ENCODE peak calls at places on chromosomes 11 and 22, in nine cellular contexts. One of them, this sample, is unnamed.

GRCh38 chr22:44697423-44698179 is 4.4 kb upstream of the PRR5 start:
- DNase-seq in glutamatergic neuron: peak; percentile 90
- DNase-seq in SW480: peak; percentile 67
- DNase-seq in H7: peak; percentile 96
- DNase-seq in HEK293T: peak; percentile 84
- DNase-seq in foreskin fibroblast: peak; percentile 88
- DNase-seq in AG10803: peak; percentile 74
- DNase-seq in GM23338: peak; percentile 92
- DNase-seq in left ventricle myocardium superior: peak; percentile 89
- DNase-seq in this sample: peak; percentile 76

GRCh38 chr11:128463386-128463829 is 124.0 kb downstream of the ETS1 start:
- DNase-seq in HEK293T: no peak
- DNase-seq in foreskin fibroblast: peak; percentile 83
- DNase-seq in H7: no peak
- DNase-seq in AG10803: peak; percentile 80
- DNase-seq in left ventricle myocardium superior: peak; percentile 44
- DNase-seq in glutamatergic neuron: no peak
- DNase-seq in GM23338: no peak
- DNase-seq in SW480: no peak
- DNase-seq in this sample: peak; percentile 76

GRCh38 chr11:25981998-25982397 is 349.9 kb upstream of the ANO3 start:
- DNase-seq in left ventricle myocardium superior: no peak
- DNase-seq in glutamatergic neuron: no peak
- DNase-seq in HEK293T: peak; percentile 30
- DNase-seq in SW480: peak; percentile 44
- DNase-seq in GM23338: peak; percentile 75
- DNase-seq in AG10803: peak; percentile 73
- DNase-seq in foreskin fibroblast: peak; percentile 88
- DNase-seq in H7: peak; percentile 2
- DNase-seq in this sample: peak; percentile 43

GRCh38 chr22:24505337-24505736 is 10.2 kb downstream of the UPB1 start:
- DNase-seq in H7: no peak
- DNase-seq in AG10803: no peak
- DNase-seq in glutamatergic neuron: no peak
- DNase-seq in SW480: no peak
- DNase-seq in left ventricle myocardium superior: no peak
- DNase-seq in GM23338: no peak
- DNase-seq in HEK293T: no peak
- DNase-seq in foreskin fibroblast: peak; percentile 34
- DNase-seq in this sample: no peak

GRCh38 chr22:38415561-38416321 is 39.3 kb downstream of the KCNJ4 start:
- DNase-seq in SW480: no peak
- DNase-seq in glutamatergic neuron: no peak
- DNase-seq in foreskin fibroblast: no peak
- DNase-seq in HEK293T: peak; percentile 70
- DNase-seq in GM23338: peak; percentile 69
- DNase-seq in H7: peak; percentile 89
- DNase-seq in left ventricle myocardium superior: peak; percentile 81
- DNase-seq in AG10803: no peak
- DNase-seq in this sample: no peak

GRCh38 chr11:20235164-20235563 is 74.9 kb upstream of the DBX1 start:
- DNase-seq in GM23338: no peak
- DNase-seq in H7: no peak
- DNase-seq in HEK293T: no peak
- DNase-seq in SW480: no peak
- DNase-seq in foreskin fibroblast: no peak
- DNase-seq in glutamatergic neuron: no peak
- DNase-seq in AG10803: no peak
- DNase-seq in left ventricle myocardium superior: no peak
- DNase-seq in this sample: no peak

GRCh38 chr11:1760351-1761109 is 3.2 kb downstream of the CTSD start:
- DNase-seq in glutamatergic neuron: peak; percentile 13
- DNase-seq in SW480: no peak
- DNase-seq in AG10803: peak; percentile 55
- DNase-seq in H7: peak; percentile 52
- DNase-seq in left ventricle myocardium superior: peak; percentile 94
- DNase-seq in HEK293T: no peak
- DNase-seq in GM23338: no peak
- DNase-seq in foreskin fibroblast: peak; percentile 82
- DNase-seq in this sample: peak; percentile 65

GRCh38 chr11:75402002-75402773 is 2.9 kb downstream of the RPS3 start:
- DNase-seq in glutamatergic neuron: no peak
- DNase-seq in HEK293T: no peak
- DNase-seq in foreskin fibroblast: no peak
- DNase-seq in SW480: no peak
- DNase-seq in left ventricle myocardium superior: no peak
- DNase-seq in H7: no peak
- DNase-seq in GM23338: no peak
- DNase-seq in AG10803: no peak
- DNase-seq in this sample: no peak

GRCh38 chr11:125995313-125995712 is 49.5 kb downstream of the VSIG10L2 start:
- DNase-seq in HEK293T: no peak
- DNase-seq in glutamatergic neuron: no peak
- DNase-seq in SW480: no peak
- DNase-seq in left ventricle myocardium superior: no peak
- DNase-seq in AG10803: no peak
- DNase-seq in foreskin fibroblast: no peak
- DNase-seq in H7: no peak
- DNase-seq in GM23338: no peak
- DNase-seq in this sample: no peak

GRCh38 chr11:58334708-58335107 is 24.2 kb downstream of the OR5B17 start:
- DNase-seq in AG10803: peak; percentile 76
- DNase-seq in glutamatergic neuron: no peak
- DNase-seq in HEK293T: no peak
- DNase-seq in GM23338: no peak
- DNase-seq in left ventricle myocardium superior: no peak
- DNase-seq in SW480: peak; percentile 66
- DNase-seq in foreskin fibroblast: peak; percentile 86
- DNase-seq in H7: no peak
- DNase-seq in this sample: peak; percentile 94

GRCh38 chr11:70836071-70836470 is 416.3 kb downstream of the SHANK2 start:
- DNase-seq in H7: no peak
- DNase-seq in GM23338: no peak
- DNase-seq in SW480: no peak
- DNase-seq in AG10803: no peak
- DNase-seq in HEK293T: no peak
- DNase-seq in glutamatergic neuron: no peak
- DNase-seq in left ventricle myocardium superior: no peak
- DNase-seq in foreskin fibroblast: no peak
- DNase-seq in this sample: no peak

GRCh38 chr11:116840224-116840745 is 2.9 kb upstream of the APOA1 start:
- DNase-seq in HEK293T: no peak
- DNase-seq in H7: peak; percentile 73
- DNase-seq in foreskin fibroblast: peak; percentile 72
- DNase-seq in SW480: no peak
- DNase-seq in GM23338: peak; percentile 58
- DNase-seq in glutamatergic neuron: no peak
- DNase-seq in left ventricle myocardium superior: no peak
- DNase-seq in AG10803: peak; percentile 60
- DNase-seq in this sample: peak; percentile 13

GRCh38 chr11:85718126-85718943 is 32.3 kb upstream of the CCDC89 start:
- DNase-seq in GM23338: no peak
- DNase-seq in foreskin fibroblast: peak; percentile 16
- DNase-seq in left ventricle myocardium superior: no peak
- DNase-seq in HEK293T: no peak
- DNase-seq in AG10803: no peak
- DNase-seq in SW480: no peak
- DNase-seq in H7: no peak
- DNase-seq in glutamatergic neuron: no peak
- DNase-seq in this sample: no peak

GRCh38 chr11:16977136-16978020 is 36.8 kb downstream of the PLEKHA7 start:
- DNase-seq in HEK293T: no peak
- DNase-seq in foreskin fibroblast: no peak
- DNase-seq in SW480: no peak
- DNase-seq in left ventricle myocardium superior: no peak
- DNase-seq in H7: no peak
- DNase-seq in AG10803: no peak
- DNase-seq in GM23338: no peak
- DNase-seq in glutamatergic neuron: no peak
- DNase-seq in this sample: no peak

GRCh38 chr11:46381046-46381835 is at the start of gene MDK:
- DNase-seq in HEK293T: peak; percentile 64
- DNase-seq in H7: peak; percentile 99
- DNase-seq in glutamatergic neuron: peak; percentile 83
- DNase-seq in GM23338: peak; percentile 85
- DNase-seq in foreskin fibroblast: peak; percentile 38
- DNase-seq in AG10803: no peak
- DNase-seq in left ventricle myocardium superior: no peak
- DNase-seq in SW480: no peak
- DNase-seq in this sample: peak; percentile 40

GRCh38 chr22:19704355-19705015 is 9.8 kb upstream of the SEPTIN5 start:
- DNase-seq in SW480: no peak
- DNase-seq in H7: peak; percentile 47
- DNase-seq in glutamatergic neuron: no peak
- DNase-seq in HEK293T: no peak
- DNase-seq in foreskin fibroblast: no peak
- DNase-seq in left ventricle myocardium superior: no peak
- DNase-seq in AG10803: no peak
- DNase-seq in GM23338: no peak
- DNase-seq in this sample: no peak

GRCh38 chr11:7904910-7905309 is 26.2 kb downstream of the OR10A6 start:
- DNase-seq in AG10803: peak; percentile 70
- DNase-seq in HEK293T: no peak
- DNase-seq in H7: no peak
- DNase-seq in foreskin fibroblast: peak; percentile 79
- DNase-seq in left ventricle myocardium superior: no peak
- DNase-seq in SW480: no peak
- DNase-seq in glutamatergic neuron: no peak
- DNase-seq in GM23338: peak; percentile 68
- DNase-seq in this sample: peak; percentile 72

GRCh38 chr22:47623056-47623739 is 860.7 kb downstream of the TBC1D22A start:
- DNase-seq in AG10803: no peak
- DNase-seq in left ventricle myocardium superior: no peak
- DNase-seq in GM23338: no peak
- DNase-seq in SW480: no peak
- DNase-seq in foreskin fibroblast: no peak
- DNase-seq in glutamatergic neuron: no peak
- DNase-seq in HEK293T: no peak
- DNase-seq in H7: no peak
- DNase-seq in this sample: no peak

GRCh38 chr11:69640995-69641581 is at the start of gene CCND1:
- DNase-seq in SW480: peak; percentile 97
- DNase-seq in glutamatergic neuron: peak; percentile 74
- DNase-seq in GM23338: peak; percentile 93
- DNase-seq in foreskin fibroblast: peak; percentile 96
- DNase-seq in AG10803: peak; percentile 92
- DNase-seq in H7: peak; percentile 95
- DNase-seq in left ventricle myocardium superior: peak; percentile 84
- DNase-seq in HEK293T: peak; percentile 79
- DNase-seq in this sample: peak; percentile 89

GRCh38 chr11:2276999-2277328 is 6.6 kb upstream of the ASCL2 start:
- DNase-seq in HEK293T: no peak
- DNase-seq in foreskin fibroblast: no peak
- DNase-seq in left ventricle myocardium superior: no peak
- DNase-seq in glutamatergic neuron: no peak
- DNase-seq in AG10803: no peak
- DNase-seq in GM23338: no peak
- DNase-seq in H7: no peak
- DNase-seq in SW480: no peak
- DNase-seq in this sample: no peak

GRCh38 chr11:86672007-86672621 is at the start of gene ME3:
- DNase-seq in AG10803: peak; percentile 41
- DNase-seq in foreskin fibroblast: peak; percentile 80
- DNase-seq in left ventricle myocardium superior: peak; percentile 81
- DNase-seq in glutamatergic neuron: peak; percentile 56
- DNase-seq in GM23338: peak; percentile 63
- DNase-seq in H7: peak; percentile 76
- DNase-seq in HEK293T: no peak
- DNase-seq in SW480: peak; percentile 79
- DNase-seq in this sample: peak; percentile 61

GRCh38 chr11:62025429-62026105 is 58.1 kb upstream of the FTH1 start:
- DNase-seq in HEK293T: peak; percentile 30
- DNase-seq in SW480: peak; percentile 95
- DNase-seq in glutamatergic neuron: no peak
- DNase-seq in foreskin fibroblast: peak; percentile 92
- DNase-seq in H7: no peak
- DNase-seq in AG10803: peak; percentile 97
- DNase-seq in GM23338: no peak
- DNase-seq in left ventricle myocardium superior: peak; percentile 55
- DNase-seq in this sample: peak; percentile 75

GRCh38 chr11:9053631-9054030 is 37.8 kb downstream of the SCUBE2 start:
- DNase-seq in left ventricle myocardium superior: no peak
- DNase-seq in glutamatergic neuron: no peak
- DNase-seq in GM23338: no peak
- DNase-seq in AG10803: peak; percentile 58
- DNase-seq in SW480: no peak
- DNase-seq in H7: no peak
- DNase-seq in foreskin fibroblast: peak; percentile 27
- DNase-seq in HEK293T: no peak
- DNase-seq in this sample: peak; percentile 79

GRCh38 chr22:37484115-37485005 is 1.8 kb downstream of the MFNG start:
- DNase-seq in GM23338: no peak
- DNase-seq in glutamatergic neuron: peak; percentile 60
- DNase-seq in HEK293T: no peak
- DNase-seq in H7: peak; percentile 70
- DNase-seq in foreskin fibroblast: no peak
- DNase-seq in AG10803: no peak
- DNase-seq in left ventricle myocardium superior: peak; percentile 82
- DNase-seq in SW480: no peak
- DNase-seq in this sample: no peak

GRCh38 chr11:115672412-115672811 is 168.2 kb upstream of the CADM1 start:
- DNase-seq in GM23338: no peak
- DNase-seq in HEK293T: no peak
- DNase-seq in AG10803: no peak
- DNase-seq in glutamatergic neuron: no peak
- DNase-seq in H7: no peak
- DNase-seq in SW480: no peak
- DNase-seq in left ventricle myocardium superior: no peak
- DNase-seq in foreskin fibroblast: no peak
- DNase-seq in this sample: no peak

GRCh38 chr11:17652556-17652955 is 66.8 kb upstream of the MYOD1 start:
- DNase-seq in foreskin fibroblast: no peak
- DNase-seq in left ventricle myocardium superior: no peak
- DNase-seq in GM23338: no peak
- DNase-seq in glutamatergic neuron: no peak
- DNase-seq in AG10803: no peak
- DNase-seq in H7: peak; percentile 13
- DNase-seq in HEK293T: no peak
- DNase-seq in SW480: no peak
- DNase-seq in this sample: no peak

GRCh38 chr22:30926706-30927105 is 41.9 kb downstream of the MORC2 start:
- DNase-seq in AG10803: no peak
- DNase-seq in left ventricle myocardium superior: no peak
- DNase-seq in SW480: no peak
- DNase-seq in HEK293T: no peak
- DNase-seq in foreskin fibroblast: no peak
- DNase-seq in glutamatergic neuron: no peak
- DNase-seq in GM23338: no peak
- DNase-seq in H7: no peak
- DNase-seq in this sample: no peak

GRCh38 chr11:79054636-79055035 is 386.2 kb downstream of the TENM4 start:
- DNase-seq in GM23338: no peak
- DNase-seq in H7: no peak
- DNase-seq in glutamatergic neuron: no peak
- DNase-seq in foreskin fibroblast: peak; percentile 68
- DNase-seq in SW480: no peak
- DNase-seq in left ventricle myocardium superior: no peak
- DNase-seq in AG10803: no peak
- DNase-seq in HEK293T: no peak
- DNase-seq in this sample: peak; percentile 31

GRCh38 chr11:76313271-76313670 is 67.7 kb downstream of the THAP12 start:
- DNase-seq in GM23338: no peak
- DNase-seq in H7: no peak
- DNase-seq in left ventricle myocardium superior: no peak
- DNase-seq in SW480: no peak
- DNase-seq in HEK293T: no peak
- DNase-seq in glutamatergic neuron: no peak
- DNase-seq in AG10803: no peak
- DNase-seq in foreskin fibroblast: no peak
- DNase-seq in this sample: no peak

GRCh38 chr22:20111689-20112622 is 3.9 kb upstream of the RANBP1 start:
- DNase-seq in foreskin fibroblast: no peak
- DNase-seq in GM23338: no peak
- DNase-seq in AG10803: no peak
- DNase-seq in HEK293T: no peak
- DNase-seq in left ventricle myocardium superior: peak; percentile 30
- DNase-seq in SW480: no peak
- DNase-seq in glutamatergic neuron: peak; percentile 17
- DNase-seq in H7: no peak
- DNase-seq in this sample: no peak

GRCh38 chr22:25645964-25646363 is 81.5 kb downstream of the GRK3 start:
- DNase-seq in foreskin fibroblast: peak; percentile 47
- DNase-seq in HEK293T: no peak
- DNase-seq in SW480: no peak
- DNase-seq in GM23338: no peak
- DNase-seq in AG10803: no peak
- DNase-seq in H7: no peak
- DNase-seq in glutamatergic neuron: no peak
- DNase-seq in left ventricle myocardium superior: no peak
- DNase-seq in this sample: peak; percentile 25

This sample was measured in EL.